ENCODE peak calls at places on chromosomes 16 and 17, in six cellular contexts. One of them, this sample, is unnamed.

GRCh38 chr16:5035909-5036227 is 2.1 kb upstream of the NAGPA start:
- DNase-seq in AG04450: no peak
- DNase-seq in stomach: no peak
- DNase-seq in tibial artery: no peak
- DNase-seq in right lobe of liver: no peak
- DNase-seq in heart left ventricle: no peak
- DNase-seq in this sample: no peak

GRCh38 chr16:56631832-56632159 is 663 bp upstream of the MT1M start:
- DNase-seq in AG04450: no peak
- DNase-seq in stomach: no peak
- DNase-seq in tibial artery: no peak
- DNase-seq in right lobe of liver: no peak
- DNase-seq in heart left ventricle: no peak
- DNase-seq in this sample: no peak

GRCh38 chr17:53492532-53492931 is 330.2 kb upstream of the KIF2B start:
- DNase-seq in AG04450: no peak
- DNase-seq in stomach: no peak
- DNase-seq in tibial artery: no peak
- DNase-seq in right lobe of liver: no peak
- DNase-seq in heart left ventricle: no peak
- DNase-seq in this sample: no peak

GRCh38 chr16:10876799-10877341 is at the start of gene CIITA:
- DNase-seq in AG04450: peak
- DNase-seq in stomach: peak
- DNase-seq in tibial artery: peak
- DNase-seq in right lobe of liver: peak
- DNase-seq in heart left ventricle: peak
- DNase-seq in this sample: peak

GRCh38 chr16:31390504-31391043 is 2.6 kb upstream of the ITGAD start:
- DNase-seq in AG04450: no peak
- DNase-seq in stomach: no peak
- DNase-seq in tibial artery: no peak
- DNase-seq in right lobe of liver: no peak
- DNase-seq in heart left ventricle: no peak
- DNase-seq in this sample: no peak

GRCh38 chr16:51701025-51701424 is 550.0 kb upstream of the SALL1 start:
- DNase-seq in AG04450: no peak
- DNase-seq in stomach: no peak
- DNase-seq in tibial artery: no peak
- DNase-seq in right lobe of liver: no peak
- DNase-seq in heart left ventricle: no peak
- DNase-seq in this sample: no peak

GRCh38 chr16:67186550-67186950 is 2.8 kb upstream of the MATCAP1 start:
- DNase-seq in AG04450: no peak
- DNase-seq in stomach: no peak
- DNase-seq in tibial artery: no peak
- DNase-seq in right lobe of liver: no peak
- DNase-seq in heart left ventricle: no peak
- DNase-seq in this sample: no peak

GRCh38 chr17:1153795-1154546 is 25.8 kb downstream of the ABR start:
- DNase-seq in AG04450: peak
- DNase-seq in stomach: no peak
- DNase-seq in tibial artery: peak
- DNase-seq in right lobe of liver: no peak
- DNase-seq in heart left ventricle: peak
- DNase-seq in this sample: no peak

GRCh38 chr17:49218941-49219913 is 8.7 kb downstream of the ABI3 start:
- DNase-seq in AG04450: no peak
- DNase-seq in stomach: peak
- DNase-seq in tibial artery: no peak
- DNase-seq in right lobe of liver: peak
- DNase-seq in heart left ventricle: no peak
- DNase-seq in this sample: no peak

GRCh38 chr17:43030137-43030767 is 5.2 kb downstream of the RND2 start:
- DNase-seq in AG04450: no peak
- DNase-seq in stomach: no peak
- DNase-seq in tibial artery: no peak
- DNase-seq in right lobe of liver: no peak
- DNase-seq in heart left ventricle: no peak
- DNase-seq in this sample: no peak

GRCh38 chr17:3955373-3955978 is 8.8 kb downstream of the ATP2A3 start:
- DNase-seq in AG04450: no peak
- DNase-seq in stomach: no peak
- DNase-seq in tibial artery: no peak
- DNase-seq in right lobe of liver: no peak
- DNase-seq in heart left ventricle: no peak
- DNase-seq in this sample: no peak

GRCh38 chr16:75433732-75434413 is 570 bp upstream of the CFDP1 start:
- DNase-seq in AG04450: peak
- DNase-seq in stomach: peak
- DNase-seq in tibial artery: peak
- DNase-seq in right lobe of liver: peak
- DNase-seq in heart left ventricle: peak
- DNase-seq in this sample: peak

GRCh38 chr17:290626-291025 is 62.0 kb downstream of the RPH3AL start:
- DNase-seq in AG04450: no peak
- DNase-seq in stomach: no peak
- DNase-seq in tibial artery: peak
- DNase-seq in right lobe of liver: peak
- DNase-seq in heart left ventricle: no peak
- DNase-seq in this sample: no peak

GRCh38 chr16:12900599-12901203 is 697 bp upstream of the SHISA9 start:
- DNase-seq in AG04450: no peak
- DNase-seq in stomach: no peak
- DNase-seq in tibial artery: no peak
- DNase-seq in right lobe of liver: no peak
- DNase-seq in heart left ventricle: no peak
- DNase-seq in this sample: no peak

GRCh38 chr16:16992986-16993783 is 477.6 kb downstream of the XYLT1 start:
- DNase-seq in AG04450: no peak
- DNase-seq in stomach: no peak
- DNase-seq in tibial artery: no peak
- DNase-seq in right lobe of liver: no peak
- DNase-seq in heart left ventricle: no peak
- DNase-seq in this sample: no peak

GRCh38 chr17:72383053-72383847 is 262.4 kb downstream of the SOX9 start:
- DNase-seq in AG04450: no peak
- DNase-seq in stomach: no peak
- DNase-seq in tibial artery: no peak
- DNase-seq in right lobe of liver: no peak
- DNase-seq in heart left ventricle: peak
- DNase-seq in this sample: no peak

GRCh38 chr17:1928976-1929375 is 96.2 kb downstream of the RTN4RL1 start:
- DNase-seq in AG04450: no peak
- DNase-seq in stomach: no peak
- DNase-seq in tibial artery: no peak
- DNase-seq in right lobe of liver: no peak
- DNase-seq in heart left ventricle: peak
- DNase-seq in this sample: no peak

GRCh38 chr17:321386-321941 is 31.1 kb downstream of the RPH3AL start:
- DNase-seq in AG04450: no peak
- DNase-seq in stomach: no peak
- DNase-seq in tibial artery: no peak
- DNase-seq in right lobe of liver: no peak
- DNase-seq in heart left ventricle: peak
- DNase-seq in this sample: no peak

GRCh38 chr17:78822552-78822951 is 18.1 kb downstream of the USP36 start:
- DNase-seq in AG04450: peak
- DNase-seq in stomach: no peak
- DNase-seq in tibial artery: no peak
- DNase-seq in right lobe of liver: no peak
- DNase-seq in heart left ventricle: no peak
- DNase-seq in this sample: no peak

GRCh38 chr17:50703162-50703561 is 4.6 kb downstream of the ANKRD40 start:
- DNase-seq in AG04450: no peak
- DNase-seq in stomach: no peak
- DNase-seq in tibial artery: no peak
- DNase-seq in right lobe of liver: no peak
- DNase-seq in heart left ventricle: no peak
- DNase-seq in this sample: no peak
- H3K27ac ChIP-seq in AG04450: no peak
- H3K27ac ChIP-seq in stomach: peak
- H3K27ac ChIP-seq in tibial artery: no peak
- H3K27ac ChIP-seq in right lobe of liver: no peak
- H3K27ac ChIP-seq in heart left ventricle: no peak
- H3K27ac ChIP-seq in this sample: no peak

GRCh38 chr16:84853534-84853933 is 33.7 kb downstream of the CRISPLD2 start:
- DNase-seq in AG04450: no peak
- DNase-seq in stomach: no peak
- DNase-seq in tibial artery: no peak
- DNase-seq in right lobe of liver: no peak
- DNase-seq in heart left ventricle: no peak
- DNase-seq in this sample: no peak
- H3K27ac ChIP-seq in AG04450: no peak
- H3K27ac ChIP-seq in stomach: peak
- H3K27ac ChIP-seq in tibial artery: no peak
- H3K27ac ChIP-seq in right lobe of liver: no peak
- H3K27ac ChIP-seq in heart left ventricle: no peak
- H3K27ac ChIP-seq in this sample: no peak

GRCh38 chr17:34242976-34243731 is 11.9 kb upstream of the CCL2 start:
- DNase-seq in AG04450: no peak
- DNase-seq in stomach: no peak
- DNase-seq in tibial artery: no peak
- DNase-seq in right lobe of liver: no peak
- DNase-seq in heart left ventricle: no peak
- DNase-seq in this sample: no peak
- H3K27ac ChIP-seq in AG04450: no peak
- H3K27ac ChIP-seq in stomach: peak
- H3K27ac ChIP-seq in tibial artery: no peak
- H3K27ac ChIP-seq in right lobe of liver: no peak
- H3K27ac ChIP-seq in heart left ventricle: peak
- H3K27ac ChIP-seq in this sample: no peak

DNA sequence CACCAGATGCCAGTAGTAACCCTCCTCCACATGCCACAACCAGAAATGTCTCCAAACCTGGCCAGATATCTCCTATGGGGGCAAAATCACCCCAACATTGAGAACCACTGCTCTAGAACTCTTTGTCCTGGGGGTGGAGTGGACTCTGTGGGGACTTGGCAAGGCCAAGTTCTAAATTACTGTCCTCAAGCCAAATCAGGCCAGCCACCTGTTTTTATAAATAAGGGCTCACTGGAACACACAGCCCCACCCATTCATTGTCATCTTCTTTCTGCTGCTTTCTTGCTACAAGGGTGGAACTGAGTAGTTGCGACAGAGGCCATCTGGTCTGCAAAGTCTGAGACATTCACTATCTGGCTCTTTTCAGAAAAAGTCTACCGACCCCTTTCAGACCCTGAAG is 26.8 kb upstream of the TMEM220 start:
- DNase-seq in AG04450: no peak
- DNase-seq in stomach: peak
- DNase-seq in tibial artery: no peak
- DNase-seq in right lobe of liver: peak
- DNase-seq in heart left ventricle: no peak
- DNase-seq in this sample: no peak
- H3K27ac ChIP-seq in AG04450: no peak
- H3K27ac ChIP-seq in stomach: peak
- H3K27ac ChIP-seq in tibial artery: no peak
- H3K27ac ChIP-seq in right lobe of liver: peak
- H3K27ac ChIP-seq in heart left ventricle: no peak
- H3K27ac ChIP-seq in this sample: no peak

GRCh38 chr17:40038882-40039513 is 15.2 kb downstream of the MED24 start:
- DNase-seq in AG04450: peak
- DNase-seq in stomach: peak
- DNase-seq in tibial artery: peak
- DNase-seq in right lobe of liver: peak
- DNase-seq in heart left ventricle: peak
- DNase-seq in this sample: no peak
- H3K27ac ChIP-seq in AG04450: peak
- H3K27ac ChIP-seq in stomach: peak
- H3K27ac ChIP-seq in tibial artery: peak
- H3K27ac ChIP-seq in right lobe of liver: no peak
- H3K27ac ChIP-seq in heart left ventricle: peak
- H3K27ac ChIP-seq in this sample: no peak

GRCh38 chr17:34369196-34369500 is 6.1 kb upstream of the CCL1 start:
- DNase-seq in AG04450: no peak
- DNase-seq in stomach: no peak
- DNase-seq in tibial artery: no peak
- DNase-seq in right lobe of liver: no peak
- DNase-seq in heart left ventricle: no peak
- DNase-seq in this sample: no peak
- H3K27ac ChIP-seq in AG04450: no peak
- H3K27ac ChIP-seq in stomach: no peak
- H3K27ac ChIP-seq in tibial artery: no peak
- H3K27ac ChIP-seq in right lobe of liver: no peak
- H3K27ac ChIP-seq in heart left ventricle: no peak
- H3K27ac ChIP-seq in this sample: no peak

GRCh38 chr17:77607606-77608005 is 350.9 kb upstream of the TNRC6C start:
- DNase-seq in AG04450: no peak
- DNase-seq in stomach: no peak
- DNase-seq in tibial artery: no peak
- DNase-seq in right lobe of liver: no peak
- DNase-seq in heart left ventricle: no peak
- DNase-seq in this sample: no peak

GRCh38 chr17:77608431-77608830 is 350.1 kb upstream of the TNRC6C start:
- DNase-seq in AG04450: no peak
- DNase-seq in stomach: no peak
- DNase-seq in tibial artery: no peak
- DNase-seq in right lobe of liver: no peak
- DNase-seq in heart left ventricle: no peak
- DNase-seq in this sample: no peak

GRCh38 chr17:77606146-77606864 is 352.2 kb upstream of the TNRC6C start:
- DNase-seq in AG04450: no peak
- DNase-seq in stomach: no peak
- DNase-seq in tibial artery: no peak
- DNase-seq in right lobe of liver: no peak
- DNase-seq in heart left ventricle: no peak
- DNase-seq in this sample: no peak

GRCh38 chr17:77604301-77605031 is 354.0 kb upstream of the TNRC6C start:
- DNase-seq in AG04450: no peak
- DNase-seq in stomach: no peak
- DNase-seq in tibial artery: peak
- DNase-seq in right lobe of liver: no peak
- DNase-seq in heart left ventricle: no peak
- DNase-seq in this sample: no peak

GRCh38 chr17:77606865-77607210 is 351.7 kb upstream of the TNRC6C start:
- DNase-seq in AG04450: no peak
- DNase-seq in stomach: no peak
- DNase-seq in tibial artery: no peak
- DNase-seq in right lobe of liver: no peak
- DNase-seq in heart left ventricle: no peak
- DNase-seq in this sample: no peak
- H3K27ac ChIP-seq in AG04450: no peak
- H3K27ac ChIP-seq in stomach: no peak
- H3K27ac ChIP-seq in tibial artery: peak
- H3K27ac ChIP-seq in right lobe of liver: no peak
- H3K27ac ChIP-seq in heart left ventricle: no peak
- H3K27ac ChIP-seq in this sample: no peak

DNA sequence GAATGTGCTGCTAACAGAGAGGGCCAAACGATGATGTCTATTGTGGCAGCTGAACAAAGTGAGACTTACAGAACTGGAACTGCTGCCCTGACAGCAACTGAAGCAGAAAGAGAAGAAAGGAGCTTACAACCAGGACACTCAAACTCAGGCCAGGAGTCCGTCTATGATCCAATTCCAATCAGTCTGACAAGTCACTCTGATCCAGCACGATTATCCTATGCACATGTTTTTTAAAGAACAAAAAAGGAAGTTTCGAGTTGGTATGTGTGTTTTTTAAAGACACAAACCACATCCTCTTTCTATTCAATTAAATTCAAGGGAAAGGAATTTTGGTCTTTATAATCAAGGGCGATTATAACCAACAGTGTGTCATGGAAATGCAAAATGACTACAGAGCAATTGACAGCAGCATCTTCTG is 42.4 kb upstream of the MTMR4 start:
- DNase-seq in AG04450: no peak
- DNase-seq in stomach: no peak
- DNase-seq in tibial artery: no peak
- DNase-seq in right lobe of liver: no peak
- DNase-seq in heart left ventricle: no peak
- DNase-seq in this sample: no peak
- H3K27ac ChIP-seq in AG04450: no peak
- H3K27ac ChIP-seq in stomach: no peak
- H3K27ac ChIP-seq in tibial artery: no peak
- H3K27ac ChIP-seq in right lobe of liver: no peak
- H3K27ac ChIP-seq in heart left ventricle: no peak
- H3K27ac ChIP-seq in this sample: no peak

This sample was measured in epithelial cell of prostate.